ENCODE peak calls at places on chromosome 12, in nine cellular contexts. One of them, this sample, is unnamed.

GRCh38 chr12:13853471-13853870 is 127.9 kb downstream of the GRIN2B start:
- DNase-seq in HS-5: no peak
- DNase-seq in activated CD4-positive, alpha-beta T cell treated with anti-CD3 and anti-CD28 coated beads, Interleukin-2, amount 10 ng/mL, durations not matched to agents 7 days and 5 days: no peak
- DNase-seq in GM10248: no peak
- DNase-seq in RCC 7860: no peak
- DNase-seq in EL: no peak
- DNase-seq in stimulated activated CD4-positive, alpha-beta T cell treated with anti-CD3 and anti-CD28 coated beads, Interleukin-1b, Interleukin-23, amount 100 ng/mL, for 1 hour: no peak
- DNase-seq in activated gamma-delta T cell treated with Interleukin-2 at 50 U/mL for 16 hours: no peak
- DNase-seq in aorta: no peak
- DNase-seq in this sample: no peak

GRCh38 chr12:66709444-66709773 is 30.5 kb upstream of the GRIP1 start:
- DNase-seq in EL: no peak
- DNase-seq in HS-5: no peak
- DNase-seq in activated gamma-delta T cell treated with Interleukin-2 at 50 U/mL for 16 hours: no peak
- DNase-seq in stimulated activated CD4-positive, alpha-beta T cell treated with anti-CD3 and anti-CD28 coated beads, Interleukin-1b, Interleukin-23, amount 100 ng/mL, for 1 hour: no peak
- DNase-seq in aorta: no peak
- DNase-seq in activated CD4-positive, alpha-beta T cell treated with anti-CD3 and anti-CD28 coated beads, Interleukin-2, amount 10 ng/mL, durations not matched to agents 7 days and 5 days: peak
- DNase-seq in RCC 7860: no peak
- DNase-seq in GM10248: no peak
- DNase-seq in this sample: no peak

GRCh38 chr12:48969160-48969771 is 2.3 kb downstream of the WNT10B start:
- DNase-seq in aorta: no peak
- DNase-seq in activated gamma-delta T cell treated with Interleukin-2 at 50 U/mL for 16 hours: no peak
- DNase-seq in stimulated activated CD4-positive, alpha-beta T cell treated with anti-CD3 and anti-CD28 coated beads, Interleukin-1b, Interleukin-23, amount 100 ng/mL, for 1 hour: no peak
- DNase-seq in GM10248: peak
- DNase-seq in activated CD4-positive, alpha-beta T cell treated with anti-CD3 and anti-CD28 coated beads, Interleukin-2, amount 10 ng/mL, durations not matched to agents 7 days and 5 days: no peak
- DNase-seq in EL: no peak
- DNase-seq in HS-5: no peak
- DNase-seq in RCC 7860: no peak
- DNase-seq in this sample: no peak

GRCh38 chr12:131929530-131930456 is 717 bp downstream of the PUS1 start:
- DNase-seq in activated gamma-delta T cell treated with Interleukin-2 at 50 U/mL for 16 hours: no peak
- DNase-seq in GM10248: no peak
- DNase-seq in RCC 7860: no peak
- DNase-seq in HS-5: no peak
- DNase-seq in aorta: peak
- DNase-seq in EL: peak
- DNase-seq in stimulated activated CD4-positive, alpha-beta T cell treated with anti-CD3 and anti-CD28 coated beads, Interleukin-1b, Interleukin-23, amount 100 ng/mL, for 1 hour: no peak
- DNase-seq in activated CD4-positive, alpha-beta T cell treated with anti-CD3 and anti-CD28 coated beads, Interleukin-2, amount 10 ng/mL, durations not matched to agents 7 days and 5 days: peak
- DNase-seq in this sample: no peak

GRCh38 chr12:88371416-88372183 is 208.7 kb downstream of the KITLG start:
- DNase-seq in GM10248: no peak
- DNase-seq in RCC 7860: no peak
- DNase-seq in activated CD4-positive, alpha-beta T cell treated with anti-CD3 and anti-CD28 coated beads, Interleukin-2, amount 10 ng/mL, durations not matched to agents 7 days and 5 days: no peak
- DNase-seq in EL: peak
- DNase-seq in HS-5: no peak
- DNase-seq in stimulated activated CD4-positive, alpha-beta T cell treated with anti-CD3 and anti-CD28 coated beads, Interleukin-1b, Interleukin-23, amount 100 ng/mL, for 1 hour: no peak
- DNase-seq in aorta: peak
- DNase-seq in activated gamma-delta T cell treated with Interleukin-2 at 50 U/mL for 16 hours: no peak
- DNase-seq in this sample: no peak

GRCh38 chr12:1744932-1745331 is 54.1 kb downstream of the ADIPOR2 start:
- DNase-seq in activated gamma-delta T cell treated with Interleukin-2 at 50 U/mL for 16 hours: no peak
- DNase-seq in RCC 7860: no peak
- DNase-seq in stimulated activated CD4-positive, alpha-beta T cell treated with anti-CD3 and anti-CD28 coated beads, Interleukin-1b, Interleukin-23, amount 100 ng/mL, for 1 hour: no peak
- DNase-seq in EL: peak
- DNase-seq in activated CD4-positive, alpha-beta T cell treated with anti-CD3 and anti-CD28 coated beads, Interleukin-2, amount 10 ng/mL, durations not matched to agents 7 days and 5 days: no peak
- DNase-seq in GM10248: no peak
- DNase-seq in aorta: no peak
- DNase-seq in HS-5: no peak
- DNase-seq in this sample: no peak

GRCh38 chr12:5511644-5512584 is 80.0 kb downstream of the NTF3 start:
- DNase-seq in RCC 7860: no peak
- DNase-seq in GM10248: peak
- DNase-seq in activated gamma-delta T cell treated with Interleukin-2 at 50 U/mL for 16 hours: no peak
- DNase-seq in HS-5: no peak
- DNase-seq in EL: peak
- DNase-seq in activated CD4-positive, alpha-beta T cell treated with anti-CD3 and anti-CD28 coated beads, Interleukin-2, amount 10 ng/mL, durations not matched to agents 7 days and 5 days: no peak
- DNase-seq in aorta: peak
- DNase-seq in stimulated activated CD4-positive, alpha-beta T cell treated with anti-CD3 and anti-CD28 coated beads, Interleukin-1b, Interleukin-23, amount 100 ng/mL, for 1 hour: no peak
- DNase-seq in this sample: no peak

GRCh38 chr12:109098142-109098652 is 800 bp downstream of the UNG start:
- DNase-seq in stimulated activated CD4-positive, alpha-beta T cell treated with anti-CD3 and anti-CD28 coated beads, Interleukin-1b, Interleukin-23, amount 100 ng/mL, for 1 hour: no peak
- DNase-seq in HS-5: no peak
- DNase-seq in RCC 7860: no peak
- DNase-seq in aorta: peak
- DNase-seq in activated gamma-delta T cell treated with Interleukin-2 at 50 U/mL for 16 hours: no peak
- DNase-seq in GM10248: no peak
- DNase-seq in EL: peak
- DNase-seq in activated CD4-positive, alpha-beta T cell treated with anti-CD3 and anti-CD28 coated beads, Interleukin-2, amount 10 ng/mL, durations not matched to agents 7 days and 5 days: no peak
- DNase-seq in this sample: no peak

GRCh38 chr12:88579941-88580871 is at the start of gene KITLG:
- DNase-seq in activated gamma-delta T cell treated with Interleukin-2 at 50 U/mL for 16 hours: no peak
- DNase-seq in EL: peak
- DNase-seq in aorta: peak
- DNase-seq in stimulated activated CD4-positive, alpha-beta T cell treated with anti-CD3 and anti-CD28 coated beads, Interleukin-1b, Interleukin-23, amount 100 ng/mL, for 1 hour: no peak
- DNase-seq in RCC 7860: peak
- DNase-seq in HS-5: peak
- DNase-seq in GM10248: peak
- DNase-seq in activated CD4-positive, alpha-beta T cell treated with anti-CD3 and anti-CD28 coated beads, Interleukin-2, amount 10 ng/mL, durations not matched to agents 7 days and 5 days: peak
- DNase-seq in this sample: peak

GRCh38 chr12:45214739-45215418 is 1.0 kb upstream of the ANO6 start:
- DNase-seq in EL: peak
- DNase-seq in GM10248: no peak
- DNase-seq in activated gamma-delta T cell treated with Interleukin-2 at 50 U/mL for 16 hours: no peak
- DNase-seq in aorta: no peak
- DNase-seq in RCC 7860: no peak
- DNase-seq in activated CD4-positive, alpha-beta T cell treated with anti-CD3 and anti-CD28 coated beads, Interleukin-2, amount 10 ng/mL, durations not matched to agents 7 days and 5 days: no peak
- DNase-seq in stimulated activated CD4-positive, alpha-beta T cell treated with anti-CD3 and anti-CD28 coated beads, Interleukin-1b, Interleukin-23, amount 100 ng/mL, for 1 hour: no peak
- DNase-seq in HS-5: no peak
- DNase-seq in this sample: no peak

GRCh38 chr12:47843226-47843980 is 23.7 kb upstream of the HDAC7 start:
- DNase-seq in activated CD4-positive, alpha-beta T cell treated with anti-CD3 and anti-CD28 coated beads, Interleukin-2, amount 10 ng/mL, durations not matched to agents 7 days and 5 days: no peak
- DNase-seq in RCC 7860: no peak
- DNase-seq in activated gamma-delta T cell treated with Interleukin-2 at 50 U/mL for 16 hours: no peak
- DNase-seq in aorta: no peak
- DNase-seq in stimulated activated CD4-positive, alpha-beta T cell treated with anti-CD3 and anti-CD28 coated beads, Interleukin-1b, Interleukin-23, amount 100 ng/mL, for 1 hour: no peak
- DNase-seq in HS-5: no peak
- DNase-seq in EL: peak
- DNase-seq in GM10248: no peak
- DNase-seq in this sample: no peak

GRCh38 chr12:108839890-108840230 is 17.5 kb downstream of the SSH1 start:
- DNase-seq in HS-5: no peak
- DNase-seq in GM10248: no peak
- DNase-seq in aorta: peak
- DNase-seq in stimulated activated CD4-positive, alpha-beta T cell treated with anti-CD3 and anti-CD28 coated beads, Interleukin-1b, Interleukin-23, amount 100 ng/mL, for 1 hour: no peak
- DNase-seq in EL: no peak
- DNase-seq in activated CD4-positive, alpha-beta T cell treated with anti-CD3 and anti-CD28 coated beads, Interleukin-2, amount 10 ng/mL, durations not matched to agents 7 days and 5 days: no peak
- DNase-seq in RCC 7860: no peak
- DNase-seq in activated gamma-delta T cell treated with Interleukin-2 at 50 U/mL for 16 hours: no peak
- DNase-seq in this sample: no peak

GRCh38 chr12:57368349-57369095 is 62.3 kb downstream of the R3HDM2 start:
- DNase-seq in HS-5: no peak
- DNase-seq in GM10248: no peak
- DNase-seq in EL: peak
- DNase-seq in activated CD4-positive, alpha-beta T cell treated with anti-CD3 and anti-CD28 coated beads, Interleukin-2, amount 10 ng/mL, durations not matched to agents 7 days and 5 days: no peak
- DNase-seq in RCC 7860: peak
- DNase-seq in activated gamma-delta T cell treated with Interleukin-2 at 50 U/mL for 16 hours: no peak
- DNase-seq in stimulated activated CD4-positive, alpha-beta T cell treated with anti-CD3 and anti-CD28 coated beads, Interleukin-1b, Interleukin-23, amount 100 ng/mL, for 1 hour: no peak
- DNase-seq in aorta: no peak
- DNase-seq in this sample: no peak

GRCh38 chr12:49609875-49610154 is 4.4 kb upstream of the FAM186B start:
- DNase-seq in GM10248: no peak
- DNase-seq in aorta: no peak
- DNase-seq in stimulated activated CD4-positive, alpha-beta T cell treated with anti-CD3 and anti-CD28 coated beads, Interleukin-1b, Interleukin-23, amount 100 ng/mL, for 1 hour: no peak
- DNase-seq in HS-5: no peak
- DNase-seq in EL: peak
- DNase-seq in RCC 7860: no peak
- DNase-seq in activated gamma-delta T cell treated with Interleukin-2 at 50 U/mL for 16 hours: no peak
- DNase-seq in activated CD4-positive, alpha-beta T cell treated with anti-CD3 and anti-CD28 coated beads, Interleukin-2, amount 10 ng/mL, durations not matched to agents 7 days and 5 days: no peak
- DNase-seq in this sample: no peak

GRCh38 chr12:48779869-48780268 is 9.0 kb downstream of the ADCY6 start:
- DNase-seq in RCC 7860: no peak
- DNase-seq in aorta: peak
- DNase-seq in HS-5: no peak
- DNase-seq in stimulated activated CD4-positive, alpha-beta T cell treated with anti-CD3 and anti-CD28 coated beads, Interleukin-1b, Interleukin-23, amount 100 ng/mL, for 1 hour: no peak
- DNase-seq in EL: peak
- DNase-seq in GM10248: no peak
- DNase-seq in activated gamma-delta T cell treated with Interleukin-2 at 50 U/mL for 16 hours: no peak
- DNase-seq in activated CD4-positive, alpha-beta T cell treated with anti-CD3 and anti-CD28 coated beads, Interleukin-2, amount 10 ng/mL, durations not matched to agents 7 days and 5 days: no peak
- DNase-seq in this sample: no peak

GRCh38 chr12:115975411-115975810 is 302.1 kb downstream of the MED13L start:
- DNase-seq in stimulated activated CD4-positive, alpha-beta T cell treated with anti-CD3 and anti-CD28 coated beads, Interleukin-1b, Interleukin-23, amount 100 ng/mL, for 1 hour: no peak
- DNase-seq in GM10248: no peak
- DNase-seq in activated CD4-positive, alpha-beta T cell treated with anti-CD3 and anti-CD28 coated beads, Interleukin-2, amount 10 ng/mL, durations not matched to agents 7 days and 5 days: no peak
- DNase-seq in EL: no peak
- DNase-seq in activated gamma-delta T cell treated with Interleukin-2 at 50 U/mL for 16 hours: no peak
- DNase-seq in RCC 7860: no peak
- DNase-seq in HS-5: no peak
- DNase-seq in aorta: no peak
- DNase-seq in this sample: no peak

GRCh38 chr12:53208877-53209463 is 1.9 kb upstream of the ITGB7 start:
- DNase-seq in activated CD4-positive, alpha-beta T cell treated with anti-CD3 and anti-CD28 coated beads, Interleukin-2, amount 10 ng/mL, durations not matched to agents 7 days and 5 days: peak
- DNase-seq in aorta: no peak
- DNase-seq in stimulated activated CD4-positive, alpha-beta T cell treated with anti-CD3 and anti-CD28 coated beads, Interleukin-1b, Interleukin-23, amount 100 ng/mL, for 1 hour: no peak
- DNase-seq in EL: no peak
- DNase-seq in activated gamma-delta T cell treated with Interleukin-2 at 50 U/mL for 16 hours: no peak
- DNase-seq in GM10248: peak
- DNase-seq in RCC 7860: no peak
- DNase-seq in HS-5: no peak
- DNase-seq in this sample: no peak